ENCODE peak calls at places on chromosome 4, in five cellular contexts. One of them, this sample, is unnamed.

GRCh38 chr4:137881641-137882040 is 349.3 kb upstream of the PCDH18 start:
- DNase-seq in HCT116: no peak
- DNase-seq in fibroblast of lung: no peak
- DNase-seq in left lung: no peak
- DNase-seq in HFF-Myc: no peak
- DNase-seq in this sample: no peak

GRCh38 chr4:7575426-7575825 is 140.7 kb upstream of the PSAPL1 start:
- DNase-seq in HCT116: no peak
- DNase-seq in fibroblast of lung: no peak
- DNase-seq in left lung: no peak
- DNase-seq in HFF-Myc: no peak
- DNase-seq in this sample: no peak

GRCh38 chr4:147799986-147800555 is 68.2 kb downstream of the ARHGAP10 start:
- DNase-seq in HCT116: no peak
- DNase-seq in fibroblast of lung: peak; percentile 34
- DNase-seq in left lung: no peak
- DNase-seq in HFF-Myc: no peak
- DNase-seq in this sample: no peak

GRCh38 chr4:90000995-90001394 is 106.3 kb downstream of the MMRN1 start:
- DNase-seq in HCT116: no peak
- DNase-seq in fibroblast of lung: no peak
- DNase-seq in left lung: no peak
- DNase-seq in HFF-Myc: no peak
- DNase-seq in this sample: no peak

GRCh38 chr4:89894654-89895652 is at the start of gene MMRN1:
- DNase-seq in HCT116: no peak
- DNase-seq in fibroblast of lung: no peak
- DNase-seq in left lung: no peak
- DNase-seq in HFF-Myc: no peak
- DNase-seq in this sample: no peak

GRCh38 chr4:84596826-84597225 is 13.9 kb downstream of the CDS1 start:
- DNase-seq in HCT116: no peak
- DNase-seq in fibroblast of lung: no peak
- DNase-seq in left lung: peak; percentile 84
- DNase-seq in HFF-Myc: no peak
- DNase-seq in this sample: no peak

GRCh38 chr4:52425751-52426326 is 233.3 kb downstream of the USP46 start:
- DNase-seq in HCT116: no peak
- DNase-seq in fibroblast of lung: no peak
- DNase-seq in left lung: no peak
- DNase-seq in HFF-Myc: no peak
- DNase-seq in this sample: no peak

GRCh38 chr4:37758226-37758625 is 68.3 kb upstream of the PGM2 start:
- DNase-seq in HCT116: no peak
- DNase-seq in fibroblast of lung: peak; percentile 59
- DNase-seq in left lung: no peak
- DNase-seq in HFF-Myc: no peak
- DNase-seq in this sample: peak; percentile 83

GRCh38 chr4:85446462-85446861 is 28.5 kb upstream of the ARHGAP24 start:
- DNase-seq in HCT116: no peak
- DNase-seq in fibroblast of lung: no peak
- DNase-seq in left lung: no peak
- DNase-seq in HFF-Myc: no peak
- DNase-seq in this sample: no peak

GRCh38 chr4:40550900-40551546 is 78.6 kb downstream of the RBM47 start:
- DNase-seq in HCT116: peak; percentile 38
- DNase-seq in fibroblast of lung: peak; percentile 49
- DNase-seq in left lung: no peak
- DNase-seq in HFF-Myc: no peak
- DNase-seq in this sample: peak; percentile 53

GRCh38 chr4:51842167-51842553 is 793 bp upstream of the DCUN1D4 start:
- DNase-seq in HCT116: no peak
- DNase-seq in fibroblast of lung: no peak
- DNase-seq in left lung: peak; percentile 77
- DNase-seq in HFF-Myc: no peak
- DNase-seq in this sample: peak; percentile 28

GRCh38 chr4:75009138-75009537 is 76.2 kb downstream of the PARM1 start:
- DNase-seq in HCT116: no peak
- DNase-seq in fibroblast of lung: no peak
- DNase-seq in left lung: no peak
- DNase-seq in HFF-Myc: no peak
- DNase-seq in this sample: no peak

DNA sequence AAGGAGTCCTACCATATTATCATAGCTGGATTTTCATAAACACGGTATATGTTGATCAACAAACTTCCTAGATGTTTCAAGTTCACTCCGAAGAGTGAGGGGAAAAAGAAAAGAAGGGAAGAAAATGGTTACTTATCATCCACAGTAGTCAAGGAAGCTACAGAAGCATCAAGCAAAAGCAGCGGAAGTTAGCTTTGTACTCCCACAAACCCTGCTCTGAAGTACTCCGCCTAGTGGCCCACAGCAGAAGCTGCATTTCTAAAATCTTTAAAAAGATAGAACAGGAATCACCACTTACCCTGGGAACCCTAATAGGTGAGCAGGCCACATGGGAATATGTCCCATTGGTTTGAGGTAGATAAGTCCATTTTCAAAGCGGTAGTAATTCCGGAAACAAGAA is 28.5 kb upstream of the FRG1 start:
- DNase-seq in HCT116: no peak
- DNase-seq in fibroblast of lung: no peak
- DNase-seq in left lung: no peak
- DNase-seq in HFF-Myc: no peak
- DNase-seq in this sample: no peak
- TF ChIP-seq CTCF in HCT116: peak; percentile 30
- TF ChIP-seq CTCF in fibroblast of lung: peak; percentile 30
- TF ChIP-seq CTCF in left lung: peak; percentile 19
- TF ChIP-seq CTCF in HFF-Myc: peak; percentile 55
- TF ChIP-seq CTCF in this sample: peak; percentile 55

DNA sequence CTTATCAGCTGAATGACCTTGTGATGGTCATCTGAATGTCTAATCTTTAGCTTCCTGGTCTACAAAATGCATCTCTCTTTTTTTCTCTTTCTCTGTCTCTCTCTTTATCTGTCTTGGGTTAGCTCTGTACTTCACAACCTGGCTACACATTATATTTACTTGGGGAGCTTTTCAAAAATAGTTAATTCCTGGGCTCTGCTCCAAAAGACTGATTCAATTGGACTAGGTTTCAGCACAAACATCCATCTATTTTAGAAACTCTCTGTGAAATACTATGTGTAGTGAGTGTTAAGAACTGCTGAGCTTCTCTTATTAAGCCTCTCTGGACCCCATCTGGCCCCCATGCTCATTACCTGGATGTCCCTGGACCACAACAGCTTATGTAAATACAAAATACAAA is 14.6 kb upstream of the BOD1L1 start:
- DNase-seq in HCT116: no peak
- DNase-seq in fibroblast of lung: peak; percentile 61
- DNase-seq in left lung: no peak
- DNase-seq in HFF-Myc: no peak
- DNase-seq in this sample: peak; percentile 75
- H3K4me3 ChIP-seq in HCT116: no peak overlapping the region
- H3K4me3 ChIP-seq in fibroblast of lung: no peak overlapping the region
- H3K4me3 ChIP-seq in left lung: no peak overlapping the region
- H3K4me3 ChIP-seq in HFF-Myc: no peak overlapping the region
- H3K4me3 ChIP-seq in this sample: no peak overlapping the region

GRCh38 chr4:144421839-144422565 is 224.0 kb upstream of the HHIP start:
- DNase-seq in HCT116: no peak
- DNase-seq in fibroblast of lung: peak; percentile 53
- DNase-seq in left lung: no peak
- DNase-seq in HFF-Myc: no peak
- DNase-seq in this sample: peak; percentile 7
- TF ChIP-seq CTCF in HCT116: no peak
- TF ChIP-seq CTCF in fibroblast of lung: no peak
- TF ChIP-seq CTCF in left lung: no peak
- TF ChIP-seq CTCF in HFF-Myc: no peak
- TF ChIP-seq CTCF in this sample: no peak

GRCh38 chr4:123405212-123405856 is 8.7 kb downstream of the SPRY1 start:
- DNase-seq in HCT116: no peak
- DNase-seq in fibroblast of lung: no peak
- DNase-seq in left lung: no peak
- DNase-seq in HFF-Myc: no peak
- DNase-seq in this sample: no peak
- H3K4me3 ChIP-seq in HCT116: no peak overlapping the region
- H3K4me3 ChIP-seq in fibroblast of lung: peak overlapping the region; percentile 74
- H3K4me3 ChIP-seq in left lung: no peak overlapping the region
- H3K4me3 ChIP-seq in HFF-Myc: no peak overlapping the region
- H3K4me3 ChIP-seq in this sample: no peak overlapping the region

This sample was measured in fibroblast of mammary gland.